ENCODE peak calls at places on chromosomes 6 and 20, in nine cellular contexts. One of them, this sample, is unnamed.

GRCh38 chr6:90241229-90241873 is 55.3 kb downstream of the BACH2 start:
- DNase-seq in cardiac fibroblast: no peak
- DNase-seq in B cell: no peak
- DNase-seq in GM20000: no peak
- DNase-seq in chondrocyte: no peak
- DNase-seq in BJ: no peak
- DNase-seq in mammary epithelial cell: no peak
- DNase-seq in astrocyte of the spinal cord: no peak
- DNase-seq in GM12864: no peak
- DNase-seq in this sample: no peak

GRCh38 chr6:36836771-36837339 is 2.4 kb downstream of the CPNE5 start:
- DNase-seq in chondrocyte: no peak
- DNase-seq in GM20000: peak
- DNase-seq in GM12864: no peak
- DNase-seq in BJ: no peak
- DNase-seq in B cell: no peak
- DNase-seq in mammary epithelial cell: no peak
- DNase-seq in cardiac fibroblast: no peak
- DNase-seq in astrocyte of the spinal cord: no peak
- DNase-seq in this sample: no peak

GRCh38 chr20:7383218-7383617 is 557.0 kb downstream of the HAO1 start:
- DNase-seq in astrocyte of the spinal cord: no peak
- DNase-seq in cardiac fibroblast: no peak
- DNase-seq in mammary epithelial cell: no peak
- DNase-seq in chondrocyte: no peak
- DNase-seq in BJ: no peak
- DNase-seq in GM12864: no peak
- DNase-seq in B cell: no peak
- DNase-seq in GM20000: no peak
- DNase-seq in this sample: no peak

GRCh38 chr6:74755196-74755595 is 450.7 kb downstream of the COL12A1 start:
- DNase-seq in mammary epithelial cell: no peak
- DNase-seq in GM20000: no peak
- DNase-seq in cardiac fibroblast: no peak
- DNase-seq in B cell: no peak
- DNase-seq in GM12864: no peak
- DNase-seq in BJ: no peak
- DNase-seq in astrocyte of the spinal cord: no peak
- DNase-seq in chondrocyte: no peak
- DNase-seq in this sample: no peak

GRCh38 chr6:170102582-170103481 is 188.0 kb downstream of the DLL1 start:
- DNase-seq in mammary epithelial cell: no peak
- DNase-seq in chondrocyte: peak
- DNase-seq in GM12864: no peak
- DNase-seq in cardiac fibroblast: no peak
- DNase-seq in BJ: no peak
- DNase-seq in GM20000: no peak
- DNase-seq in astrocyte of the spinal cord: no peak
- DNase-seq in B cell: no peak
- DNase-seq in this sample: no peak

GRCh38 chr20:44961868-44962267 is 1.7 kb upstream of the TOMM34 start:
- DNase-seq in chondrocyte: no peak
- DNase-seq in BJ: no peak
- DNase-seq in GM12864: no peak
- DNase-seq in GM20000: no peak
- DNase-seq in astrocyte of the spinal cord: peak
- DNase-seq in mammary epithelial cell: peak
- DNase-seq in B cell: no peak
- DNase-seq in cardiac fibroblast: peak
- DNase-seq in this sample: no peak

GRCh38 chr6:149884215-149884614 is 13.7 kb downstream of the RAET1E start:
- DNase-seq in BJ: no peak
- DNase-seq in mammary epithelial cell: no peak
- DNase-seq in astrocyte of the spinal cord: no peak
- DNase-seq in GM12864: no peak
- DNase-seq in chondrocyte: no peak
- DNase-seq in GM20000: no peak
- DNase-seq in B cell: no peak
- DNase-seq in cardiac fibroblast: peak
- DNase-seq in this sample: no peak

GRCh38 chr20:46213946-46214830 is 94.1 kb downstream of the CDH22 start:
- DNase-seq in GM12864: no peak
- DNase-seq in cardiac fibroblast: peak
- DNase-seq in chondrocyte: no peak
- DNase-seq in mammary epithelial cell: no peak
- DNase-seq in BJ: no peak
- DNase-seq in GM20000: no peak
- DNase-seq in B cell: no peak
- DNase-seq in astrocyte of the spinal cord: no peak
- DNase-seq in this sample: no peak

GRCh38 chr6:89034586-89035251 is 45.8 kb upstream of the PNRC1 start:
- DNase-seq in GM12864: no peak
- DNase-seq in BJ: no peak
- DNase-seq in cardiac fibroblast: peak
- DNase-seq in B cell: no peak
- DNase-seq in mammary epithelial cell: peak
- DNase-seq in GM20000: no peak
- DNase-seq in astrocyte of the spinal cord: peak
- DNase-seq in chondrocyte: no peak
- DNase-seq in this sample: no peak

GRCh38 chr6:32153252-32153834 is 598 bp upstream of the PPT2 start:
- DNase-seq in chondrocyte: no peak
- DNase-seq in cardiac fibroblast: peak
- DNase-seq in astrocyte of the spinal cord: no peak
- DNase-seq in mammary epithelial cell: peak
- DNase-seq in GM20000: no peak
- DNase-seq in B cell: no peak
- DNase-seq in BJ: no peak
- DNase-seq in GM12864: no peak
- DNase-seq in this sample: no peak
- TF ChIP-seq CTCF in chondrocyte: peak
- TF ChIP-seq CTCF in cardiac fibroblast: peak
- TF ChIP-seq CTCF in astrocyte of the spinal cord: peak
- TF ChIP-seq CTCF in mammary epithelial cell: no peak
- TF ChIP-seq CTCF in GM20000: no peak
- TF ChIP-seq CTCF in B cell: no peak
- TF ChIP-seq CTCF in BJ: peak
- TF ChIP-seq CTCF in GM12864: no peak
- TF ChIP-seq CTCF in this sample: no peak

DNA sequence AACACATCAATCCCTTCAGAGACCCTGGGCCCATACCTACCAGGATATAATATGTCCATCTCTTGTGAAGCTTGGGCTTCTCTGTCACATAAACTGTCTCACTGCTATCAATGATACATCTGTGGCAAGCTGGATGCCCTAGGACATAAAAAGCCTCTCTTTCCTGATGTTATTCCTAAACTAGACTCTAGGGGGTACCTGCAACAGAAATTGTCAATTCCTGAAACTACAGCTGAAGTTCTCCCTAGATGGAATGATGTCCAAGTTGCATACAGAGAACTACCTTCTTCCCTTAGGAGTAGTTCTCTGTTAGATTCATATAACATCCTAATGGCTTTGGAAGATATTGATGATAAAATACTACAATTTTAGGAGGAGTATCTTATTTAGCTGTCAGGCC is 35.8 kb downstream of the TBX18 start:
- DNase-seq in cardiac fibroblast: peak
- DNase-seq in B cell: no peak
- DNase-seq in GM20000: no peak
- DNase-seq in astrocyte of the spinal cord: peak
- DNase-seq in mammary epithelial cell: peak
- DNase-seq in BJ: no peak
- DNase-seq in GM12864: no peak
- DNase-seq in chondrocyte: no peak
- DNase-seq in this sample: no peak
- TF ChIP-seq CTCF in cardiac fibroblast: peak
- TF ChIP-seq CTCF in B cell: peak
- TF ChIP-seq CTCF in GM20000: no peak
- TF ChIP-seq CTCF in astrocyte of the spinal cord: peak
- TF ChIP-seq CTCF in mammary epithelial cell: peak
- TF ChIP-seq CTCF in BJ: peak
- TF ChIP-seq CTCF in GM12864: peak
- TF ChIP-seq CTCF in chondrocyte: peak
- TF ChIP-seq CTCF in this sample: no peak

DNA sequence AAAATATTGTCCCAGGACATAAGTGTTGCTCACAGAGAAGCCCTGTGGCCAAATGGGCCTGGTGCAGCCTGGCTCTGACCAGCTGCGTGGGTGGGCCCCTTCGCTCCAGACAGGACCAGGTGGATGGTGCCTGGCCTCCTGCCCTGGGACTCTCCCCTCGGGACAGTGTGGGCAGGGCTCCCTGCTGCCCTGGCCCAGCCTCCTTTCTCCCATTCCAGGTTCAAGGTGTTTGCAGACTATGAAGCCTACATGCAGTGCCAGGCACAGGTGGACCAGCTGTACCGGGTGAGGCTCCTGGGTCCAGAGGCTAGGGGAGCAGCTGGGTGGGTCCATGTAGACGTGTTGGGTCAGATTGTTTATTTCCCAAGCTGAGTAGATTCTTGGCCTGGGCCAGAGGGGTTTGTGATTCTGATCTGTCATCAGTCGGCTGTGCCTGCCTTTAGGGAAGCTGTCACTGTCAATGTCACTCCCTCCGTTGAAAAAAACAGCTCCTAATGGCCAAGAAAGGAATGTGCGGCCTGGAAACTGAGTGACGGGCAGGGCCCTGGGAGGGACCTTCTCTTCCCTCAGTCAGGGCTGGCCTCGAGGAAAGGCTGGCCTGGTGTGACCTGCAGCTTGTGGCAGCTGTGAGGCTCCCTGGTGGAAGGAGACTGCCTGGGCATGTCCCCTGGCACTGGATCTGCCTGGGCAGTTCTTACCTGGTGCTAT is 47.7 kb downstream of the PYGB start:
- DNase-seq in mammary epithelial cell: peak
- DNase-seq in GM12864: no peak
- DNase-seq in astrocyte of the spinal cord: no peak
- DNase-seq in cardiac fibroblast: no peak
- DNase-seq in B cell: no peak
- DNase-seq in GM20000: no peak
- DNase-seq in BJ: no peak
- DNase-seq in chondrocyte: no peak
- DNase-seq in this sample: no peak
- TF ChIP-seq CTCF in mammary epithelial cell: no peak
- TF ChIP-seq CTCF in GM12864: no peak
- TF ChIP-seq CTCF in astrocyte of the spinal cord: no peak
- TF ChIP-seq CTCF in cardiac fibroblast: no peak
- TF ChIP-seq CTCF in B cell: no peak
- TF ChIP-seq CTCF in GM20000: no peak
- TF ChIP-seq CTCF in BJ: no peak
- TF ChIP-seq CTCF in chondrocyte: no peak
- TF ChIP-seq CTCF in this sample: no peak

DNA sequence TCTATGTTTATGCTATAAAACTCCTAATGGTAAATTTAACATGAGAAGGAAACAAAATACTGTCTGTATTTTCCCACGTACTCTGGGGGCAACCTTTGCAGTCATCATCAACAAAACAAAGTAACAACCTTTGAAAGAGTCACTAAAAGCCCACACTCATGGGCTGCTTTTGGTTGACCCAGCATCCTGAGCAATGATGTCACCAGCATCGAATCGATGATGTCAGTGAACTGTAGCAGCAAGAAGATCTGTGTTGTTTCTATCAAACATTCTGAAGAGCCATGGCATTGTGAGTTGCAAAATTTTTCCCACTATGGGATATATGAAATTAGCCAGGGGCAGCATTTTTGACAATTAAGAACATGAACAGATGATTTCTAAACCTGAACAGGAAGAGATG is 300.1 kb downstream of the HIVEP2 start:
- DNase-seq in BJ: no peak
- DNase-seq in B cell: no peak
- DNase-seq in GM20000: no peak
- DNase-seq in cardiac fibroblast: no peak
- DNase-seq in astrocyte of the spinal cord: no peak
- DNase-seq in chondrocyte: no peak
- DNase-seq in GM12864: no peak
- DNase-seq in mammary epithelial cell: no peak
- DNase-seq in this sample: no peak
- TF ChIP-seq CTCF in BJ: no peak
- TF ChIP-seq CTCF in B cell: no peak
- TF ChIP-seq CTCF in GM20000: no peak
- TF ChIP-seq CTCF in cardiac fibroblast: no peak
- TF ChIP-seq CTCF in astrocyte of the spinal cord: no peak
- TF ChIP-seq CTCF in chondrocyte: no peak
- TF ChIP-seq CTCF in GM12864: no peak
- TF ChIP-seq CTCF in mammary epithelial cell: no peak
- TF ChIP-seq CTCF in this sample: no peak

GRCh38 chr20:30376767-30377658 is 880.5 kb upstream of the DEFB115 start:
- DNase-seq in astrocyte of the spinal cord: peak
- DNase-seq in GM20000: peak
- DNase-seq in chondrocyte: peak
- DNase-seq in mammary epithelial cell: peak
- DNase-seq in GM12864: peak
- DNase-seq in B cell: peak
- DNase-seq in BJ: peak
- DNase-seq in cardiac fibroblast: peak
- DNase-seq in this sample: peak
- TF ChIP-seq CTCF in astrocyte of the spinal cord: peak
- TF ChIP-seq CTCF in GM20000: peak
- TF ChIP-seq CTCF in chondrocyte: no peak
- TF ChIP-seq CTCF in mammary epithelial cell: peak
- TF ChIP-seq CTCF in GM12864: peak
- TF ChIP-seq CTCF in B cell: peak
- TF ChIP-seq CTCF in BJ: peak
- TF ChIP-seq CTCF in cardiac fibroblast: peak
- TF ChIP-seq CTCF in this sample: peak

GRCh38 chr6:98764378-98764911 is 69.9 kb upstream of the POU3F2 start:
- DNase-seq in chondrocyte: no peak
- DNase-seq in GM12864: no peak
- DNase-seq in astrocyte of the spinal cord: peak
- DNase-seq in GM20000: no peak
- DNase-seq in cardiac fibroblast: peak
- DNase-seq in mammary epithelial cell: no peak
- DNase-seq in BJ: no peak
- DNase-seq in B cell: no peak
- DNase-seq in this sample: no peak

GRCh38 chr6:98759459-98759858 is 74.9 kb upstream of the POU3F2 start:
- DNase-seq in chondrocyte: no peak
- DNase-seq in GM12864: no peak
- DNase-seq in GM20000: no peak
- DNase-seq in B cell: no peak
- DNase-seq in astrocyte of the spinal cord: no peak
- DNase-seq in cardiac fibroblast: no peak
- DNase-seq in mammary epithelial cell: no peak
- DNase-seq in BJ: no peak
- DNase-seq in this sample: no peak
- TF ChIP-seq CTCF in chondrocyte: peak
- TF ChIP-seq CTCF in GM12864: no peak
- TF ChIP-seq CTCF in GM20000: no peak
- TF ChIP-seq CTCF in B cell: no peak
- TF ChIP-seq CTCF in astrocyte of the spinal cord: no peak
- TF ChIP-seq CTCF in cardiac fibroblast: no peak
- TF ChIP-seq CTCF in mammary epithelial cell: no peak
- TF ChIP-seq CTCF in BJ: no peak
- TF ChIP-seq CTCF in this sample: no peak

GRCh38 chr6:33861722-33862121 is 57.9 kb upstream of the MLN start:
- DNase-seq in GM12864: no peak
- DNase-seq in astrocyte of the spinal cord: no peak
- DNase-seq in BJ: no peak
- DNase-seq in cardiac fibroblast: no peak
- DNase-seq in chondrocyte: no peak
- DNase-seq in B cell: no peak
- DNase-seq in mammary epithelial cell: no peak
- DNase-seq in GM20000: no peak
- DNase-seq in this sample: no peak
- TF ChIP-seq CTCF in GM12864: no peak
- TF ChIP-seq CTCF in astrocyte of the spinal cord: no peak
- TF ChIP-seq CTCF in BJ: no peak
- TF ChIP-seq CTCF in cardiac fibroblast: no peak
- TF ChIP-seq CTCF in chondrocyte: no peak
- TF ChIP-seq CTCF in B cell: no peak
- TF ChIP-seq CTCF in mammary epithelial cell: no peak
- TF ChIP-seq CTCF in GM20000: no peak
- TF ChIP-seq CTCF in this sample: no peak

GRCh38 chr6:160261991-160262718 is 3.5 kb upstream of the SLC22A2 start:
- DNase-seq in BJ: no peak
- DNase-seq in B cell: no peak
- DNase-seq in mammary epithelial cell: no peak
- DNase-seq in GM20000: no peak
- DNase-seq in GM12864: no peak
- DNase-seq in astrocyte of the spinal cord: no peak
- DNase-seq in chondrocyte: no peak
- DNase-seq in cardiac fibroblast: peak
- DNase-seq in this sample: no peak
- TF ChIP-seq CTCF in BJ: peak
- TF ChIP-seq CTCF in B cell: no peak
- TF ChIP-seq CTCF in mammary epithelial cell: peak
- TF ChIP-seq CTCF in GM20000: no peak
- TF ChIP-seq CTCF in GM12864: no peak
- TF ChIP-seq CTCF in astrocyte of the spinal cord: no peak
- TF ChIP-seq CTCF in chondrocyte: peak
- TF ChIP-seq CTCF in cardiac fibroblast: peak
- TF ChIP-seq CTCF in this sample: no peak

This sample was measured in GM10248.